ENCODE peak calls at places on chromosomes 4 and X, in eight cellular contexts. R is H1, X is HCT116, C is GM12891, I is sigmoid colon, H is transverse colon, F is prostate gland, G is spleen. W is an unnamed sample.

GRCh38 chr4:147723316-147723715 is 8.6 kb upstream of the ARHGAP10 start:
- DNase-seq in I (peak), H (no peak), C (no peak), G (no peak), R (no peak), F (no peak), X (no peak), W (no peak)

GRCh38 chrX:103488332-103488731 is 31.0 kb downstream of the RAB40A start:
- DNase-seq in G (no peak), X (peak), R (no peak), F (no peak), I (no peak), C (no peak), H (no peak), W (no peak)

GRCh38 chr4:74555231-74555630 is 110.3 kb downstream of the AREG start:
- DNase-seq in H (no peak), G (no peak), F (no peak), X (no peak), R (no peak), I (no peak), C (no peak), W (no peak)

GRCh38 chr4:205097-205756 is 80.9 kb downstream of the ZNF718 start:
- DNase-seq in R (no peak), X (no peak), H (no peak), G (no peak), F (no peak), C (no peak), I (no peak), W (no peak)

GRCh38 chr4:108950158-108950915 is 187.5 kb upstream of the ETNPPL start:
- DNase-seq in I (no peak), G (no peak), F (no peak), R (no peak), X (no peak), H (no peak), C (no peak), W (no peak)

GRCh38 chrX:10175317-10175871 is 18.6 kb downstream of the CLCN4 start:
- DNase-seq in R (no peak), G (no peak), C (no peak), X (no peak), H (no peak), I (peak), F (no peak), W (no peak)

GRCh38 chr4:29970626-29971025 is 749.5 kb upstream of the PCDH7 start:
- DNase-seq in H (no peak), X (peak), F (no peak), I (no peak), G (no peak), R (no peak), C (no peak), W (no peak)

GRCh38 chr4:159384619-159385018 is 281.7 kb downstream of the RAPGEF2 start:
- DNase-seq in I (no peak), X (no peak), G (no peak), H (no peak), F (no peak), C (no peak), R (no peak), W (no peak)

GRCh38 chr4:85783900-85784299 is 308.9 kb downstream of the ARHGAP24 start:
- DNase-seq in X (no peak), R (no peak), F (no peak), C (no peak), H (no peak), G (no peak), I (no peak), W (no peak)

GRCh38 chr4:94976371-94977011 is 218.7 kb downstream of the BMPR1B start:
- DNase-seq in X (no peak), R (no peak), F (no peak), G (no peak), I (no peak), C (no peak), H (no peak), W (no peak)

GRCh38 chr4:1883583-1883982 is 12.4 kb downstream of the NSD2 start:
- DNase-seq in R (no peak), F (no peak), G (peak), X (no peak), H (no peak), C (no peak), I (no peak), W (no peak)
- TF ChIP-seq POLR2A in R (no peak), F (no peak), G (no peak), X (no peak), H (no peak), C (no peak), I (no peak), W (no peak)

GRCh38 chrX:72142094-72142843 is 10.6 kb upstream of the RTL5 start:
- DNase-seq in I (no peak), C (no peak), G (no peak), F (no peak), H (no peak), X (no peak), R (no peak), W (no peak)
- TF ChIP-seq POLR2AphosphoS5 in I (no peak), C (no peak), G (no peak), F (no peak), H (no peak), X (no peak), R (no peak), W (no peak)

DNA sequence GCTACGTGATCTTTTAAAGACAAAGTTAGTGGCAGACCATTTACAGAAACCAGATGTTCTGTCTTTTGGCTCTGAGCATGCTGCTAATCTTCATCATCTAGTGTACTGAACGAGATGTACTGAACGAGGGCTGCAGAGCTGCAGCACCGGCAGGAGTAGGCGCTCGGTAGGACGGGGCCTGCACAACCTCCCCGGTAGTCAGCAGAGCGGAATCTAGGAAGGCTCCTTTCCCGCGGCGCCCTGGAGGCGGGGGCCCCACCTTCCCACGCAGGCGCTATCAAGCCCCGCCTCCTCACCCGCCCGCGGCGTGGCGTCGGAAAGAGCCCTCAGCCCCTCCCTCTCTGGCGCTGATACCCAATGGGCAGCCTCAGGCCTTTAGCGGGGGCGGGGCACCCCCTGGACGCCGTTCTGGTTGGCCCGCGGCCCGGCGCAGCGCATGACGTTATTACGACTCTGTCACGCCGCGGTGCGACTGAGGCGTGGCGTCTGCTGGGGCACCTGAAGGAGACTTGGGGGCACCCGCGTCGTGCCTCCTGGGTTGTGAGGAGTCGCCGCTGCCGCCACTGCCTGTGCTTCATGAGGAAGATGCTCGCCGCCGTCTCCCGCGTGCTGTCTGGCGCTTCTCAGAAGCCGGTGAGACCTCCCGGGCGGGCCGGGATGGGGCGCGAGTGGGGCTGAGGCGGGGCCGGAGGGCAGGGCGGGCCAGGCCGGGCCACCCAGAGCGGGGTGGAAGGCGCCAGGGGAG is at the start of gene PDHA1:
- DNase-seq in G (peak), C (peak), R (peak), H (peak), F (peak), X (peak), I (peak), W (peak)
- TF ChIP-seq POLR2A in G (peak), C (no peak), R (no peak), H (peak), F (peak), X (no peak), I (peak), W (peak)

GRCh38 chr4:65670331-65671031 is at the start of gene EPHA5:
- DNase-seq in H (no peak), I (peak), R (peak), F (peak), X (no peak), G (peak), C (no peak), W (no peak)
- TF ChIP-seq POLR2AphosphoS5 in H (no peak), I (peak), R (no peak), F (peak), X (no peak), G (peak), C (no peak), W (no peak)

GRCh38 chr4:89110986-89111832 is at the start of gene TIGD2:
- DNase-seq in H (peak), R (peak), G (peak), C (peak), X (peak), I (peak), F (peak), W (peak)
- TF ChIP-seq POLR2A in H (peak), R (no peak), G (peak), C (peak), X (peak), I (no peak), F (peak), W (peak)

GRCh38 chr4:172980178-172980577 is 188.4 kb upstream of the GALNT7 start:
- DNase-seq in C (no peak), H (no peak), R (no peak), F (no peak), I (no peak), X (no peak), G (no peak), W (no peak)

GRCh38 chr4:172978848-172979247 is 189.8 kb upstream of the GALNT7 start:
- DNase-seq in I (no peak), F (no peak), G (no peak), X (no peak), H (no peak), C (no peak), R (no peak), W (no peak)

GRCh38 chr4:172979332-172979731 is 189.3 kb upstream of the GALNT7 start:
- DNase-seq in H (no peak), C (no peak), R (no peak), X (no peak), F (no peak), G (no peak), I (no peak), W (no peak)

GRCh38 chr4:172983014-172983413 is 185.6 kb upstream of the GALNT7 start:
- DNase-seq in R (no peak), C (no peak), H (no peak), X (no peak), G (no peak), F (no peak), I (no peak), W (no peak)

DNA sequence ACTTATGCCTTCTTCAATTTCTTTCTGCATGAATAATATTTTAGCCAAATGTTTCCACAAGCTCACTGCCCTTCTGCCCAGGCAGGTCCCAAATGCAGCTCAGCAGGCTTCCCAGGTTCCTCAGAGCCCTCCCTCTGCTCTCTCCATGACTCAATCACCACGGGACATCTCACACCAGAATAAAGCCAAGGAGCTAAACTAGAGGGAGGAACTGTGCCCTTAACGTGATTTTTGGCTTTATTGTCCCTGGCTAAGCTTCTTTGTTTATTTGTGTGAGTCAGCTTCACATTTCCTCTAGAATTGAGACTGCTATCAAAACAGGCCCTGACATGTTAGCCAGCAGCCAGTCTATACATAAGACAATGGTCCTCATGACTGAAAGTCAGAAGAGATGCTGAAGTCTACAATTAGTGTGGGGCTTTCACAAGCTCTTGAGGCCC is 186.4 kb upstream of the GALNT7 start:
- DNase-seq in I (no peak), F (peak), X (peak), G (no peak), R (no peak), H (no peak), C (no peak), W (no peak)
- TF ChIP-seq POLR2AphosphoS5 in I (no peak), F (peak), X (peak), G (no peak), R (no peak), H (no peak), C (no peak), W (no peak)

GRCh38 chr4:162977788-162978187 is 188.9 kb downstream of the NAF1 start:
- DNase-seq in F (no peak), G (no peak), R (no peak), I (no peak), X (no peak), H (no peak), C (no peak), W (no peak)
- TF ChIP-seq POLR2A in F (no peak), G (no peak), R (no peak), I (no peak), X (no peak), H (no peak), C (no peak), W (no peak)